ENCODE peak calls at places on chromosome 3, in seven cellular contexts. U, W, O, B, C, H and N are unnamed samples.

GRCh38 chr3:85554153-85554552 is 595.4 kb downstream of the CADM2 start:
- DNase-seq in W (no peak), U (no peak), O (no peak), B (no peak), H (no peak), C (no peak), N (no peak)

GRCh38 chr3:54240-54639 is 142.3 kb upstream of the CHL1 start:
- DNase-seq in C (no peak), H (no peak), B (no peak), O (no peak), W (no peak), U (no peak), N (no peak)

GRCh38 chr3:130878464-130878863 is 15.4 kb upstream of the ATP2C1 start:
- DNase-seq in U (no peak), C (no peak), O (no peak), H (no peak), W (no peak), B (no peak), N (no peak)

GRCh38 chr3:23071758-23072157 is 131.4 kb upstream of the UBE2E2 start:
- DNase-seq in W (no peak), O (no peak), U (peak; percentile 24), H (no peak), C (no peak), B (no peak), N (no peak)

GRCh38 chr3:187767266-187768032 is 22.2 kb upstream of the BCL6 start:
- DNase-seq in U (no peak), B (no peak), O (no peak), C (no peak), H (no peak), W (no peak), N (no peak)

GRCh38 chr3:177812492-177812891 is 615.2 kb upstream of the TBL1XR1 start:
- DNase-seq in C (no peak), O (no peak), W (no peak), U (no peak), H (no peak), B (no peak), N (no peak)

GRCh38 chr3:46612324-46612723 is at the start of gene FAM240A:
- DNase-seq in W (no peak), H (no peak), C (no peak), O (no peak), B (no peak), U (no peak), N (peak; percentile 25)

GRCh38 chr3:58497074-58497473 is 5.2 kb downstream of the KCTD6 start:
- DNase-seq in U (no peak), W (no peak), O (no peak), B (peak; percentile 21), C (no peak), H (no peak), N (no peak)

GRCh38 chr3:54536450-54536849 is 391.4 kb downstream of the LRTM1 start:
- DNase-seq in W (no peak), C (no peak), U (no peak), H (no peak), B (no peak), O (no peak), N (no peak)

GRCh38 chr3:128468285-128468790 is 1.6 kb upstream of the DNAJB8 start:
- DNase-seq in B (no peak), C (no peak), W (no peak), H (peak; percentile 41), U (no peak), O (no peak), N (no peak)

GRCh38 chr3:66744521-66744920 is 243.7 kb upstream of the LRIG1 start:
- DNase-seq in W (no peak), U (no peak), O (no peak), H (no peak), B (no peak), C (no peak), N (no peak)
- H3K4me3 ChIP-seq in W (no peak overlapping the region), U (no peak overlapping the region), O (no peak overlapping the region), H (no peak overlapping the region), B (no peak overlapping the region), C (no peak overlapping the region), N (no peak overlapping the region)

GRCh38 chr3:39102504-39103323 is 4.7 kb downstream of the GORASP1 start:
- DNase-seq in H (no peak), B (no peak), O (no peak), W (no peak), U (no peak), C (no peak), N (no peak)

GRCh38 chr3:39101022-39101689 is 6.3 kb downstream of the GORASP1 start:
- DNase-seq in O (peak; percentile 35), H (no peak), B (no peak), W (no peak), C (no peak), U (no peak), N (no peak)

GRCh38 chr3:39104961-39105686 is 2.3 kb downstream of the GORASP1 start:
- DNase-seq in B (no peak), C (no peak), O (no peak), W (no peak), H (no peak), U (no peak), N (no peak)

GRCh38 chr3:39103791-39104552 is 3.5 kb downstream of the GORASP1 start:
- DNase-seq in H (no peak), C (no peak), B (no peak), W (no peak), O (no peak), U (no peak), N (no peak)

DNA sequence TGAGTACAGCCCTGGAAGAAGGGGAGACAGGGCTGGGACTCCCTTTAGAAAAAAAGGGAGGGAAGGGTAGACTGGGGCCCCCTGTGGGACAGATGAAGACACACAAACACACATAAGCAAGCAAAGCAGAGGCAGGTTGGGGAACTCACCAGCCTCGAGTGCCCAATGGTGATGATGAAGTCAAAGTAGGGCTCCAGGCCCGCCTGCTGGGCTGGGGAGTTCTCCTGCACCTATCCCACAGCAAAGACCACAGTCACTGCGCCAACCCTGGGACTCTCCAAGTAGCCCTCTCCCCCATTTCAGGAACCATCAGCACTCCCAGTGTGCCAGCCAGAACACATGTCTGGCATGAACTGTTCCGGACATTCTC is 4.1 kb downstream of the GORASP1 start:
- DNase-seq in U (no peak), B (no peak), W (no peak), C (no peak), O (no peak), H (no peak), N (no peak)
- H3K4me1 ChIP-seq in U (peaks cover 3% of the 10 kb centered on the region), B (no peaks in the 10 kb centered on the region), W (peaks cover 4% of the 10 kb centered on the region), C (peaks cover 3% of the 10 kb centered on the region), O (peaks cover 5% of the 10 kb centered on the region), H (peaks cover 10% of the 10 kb centered on the region), N (peaks cover 80% of the 10 kb centered on the region)

GRCh38 chr3:44529927-44530326 is 25.1 kb upstream of the ZKSCAN7 start:
- DNase-seq in U (no peak), O (no peak), H (no peak), W (no peak), C (no peak), B (no peak), N (no peak)

GRCh38 chr3:44530957-44531356 is 24.0 kb upstream of the ZKSCAN7 start:
- DNase-seq in U (no peak), H (no peak), C (no peak), O (no peak), W (no peak), B (no peak), N (no peak)

GRCh38 chr3:44522494-44522933 is 32.5 kb upstream of the ZKSCAN7 start:
- DNase-seq in W (no peak), H (no peak), C (no peak), O (no peak), B (no peak), U (no peak), N (no peak)

GRCh38 chr3:44525060-44525459 is 29.9 kb upstream of the ZKSCAN7 start:
- DNase-seq in W (no peak), U (no peak), B (no peak), H (no peak), O (no peak), C (no peak), N (no peak)
- H3K9me3 ChIP-seq in W (no peaks in the 10 kb centered on the region), U (no peaks in the 10 kb centered on the region), B (no peaks in the 10 kb centered on the region), H (no peaks in the 10 kb centered on the region), O (no peaks in the 10 kb centered on the region), C (no peaks in the 10 kb centered on the region), N (no peaks in the 10 kb centered on the region)

GRCh38 chr3:195259564-195260285 is 11.2 kb downstream of the XXYLT1 start:
- DNase-seq in O (peak; percentile 93), W (no peak), H (peak; percentile 96), U (peak; percentile 86), B (peak; percentile 95), C (peak; percentile 92), N (peak; percentile 91)
- H3K4me3 ChIP-seq in O (peak overlapping the region; percentile 58), W (peak overlapping the region; percentile 52), H (peak overlapping the region; percentile 75), U (peak overlapping the region; percentile 71), B (peak overlapping the region; percentile 76), C (peak overlapping the region; percentile 45), N (peak overlapping the region; percentile 79)

DNA sequence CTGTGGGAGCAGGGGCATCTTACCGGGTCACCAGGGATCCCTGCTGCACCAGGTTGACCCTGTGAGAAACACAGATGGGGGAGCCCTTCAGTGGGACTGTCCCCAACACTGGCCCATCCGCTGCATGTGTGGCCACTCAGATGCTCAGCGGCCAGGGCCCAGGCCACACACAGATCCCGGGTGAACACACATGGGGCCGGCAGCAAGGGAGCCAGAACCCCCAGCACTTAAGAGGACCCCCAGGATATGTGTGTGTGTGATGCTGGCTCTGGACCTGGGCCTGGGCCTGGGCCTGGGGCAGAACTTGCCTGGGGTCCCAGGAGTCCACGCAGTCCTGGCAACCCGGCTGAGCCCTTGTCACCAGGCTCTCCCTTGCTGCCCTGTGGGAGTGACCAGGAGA is 4.9 kb upstream of the UCN2 start:
- DNase-seq in B (no peak), W (no peak), U (no peak), H (peak; percentile 65), C (no peak), O (no peak), N (no peak)
- H3K4me1 ChIP-seq in B (peaks cover 3% of the 10 kb centered on the region), W (peaks cover 10% of the 10 kb centered on the region), U (no peaks in the 10 kb centered on the region), H (no peaks in the 10 kb centered on the region), C (no peaks in the 10 kb centered on the region), O (no peaks in the 10 kb centered on the region), N (no peaks in the 10 kb centered on the region)